ENCODE peak calls at places on chromosomes 11 and 22, in nine cellular contexts. A is astrocyte of the hippocampus; D is CD8-positive, alpha-beta memory T cell; Y is HTR-8/SVneo; W is GM13977; G is activated T-helper 1 cell treated with anti-CD3 and anti-CD28 coated beads, Interleukin-2, amount 50 U/mL, for 16 hours; K is mesenchymal stem cell; Q is HuH-7.5; E is AG08396. T is an unnamed sample.

GRCh38 chr11:134346101-134346975 is 14.6 kb downstream of the GLB1L2 start:
- DNase-seq in A (no peak), E (no peak), D (no peak), W (no peak), Q (no peak), G (no peak), Y (no peak), K (no peak), T (peak; percentile 74)

GRCh38 chr11:67465190-67465522 is 3.9 kb downstream of the TMEM134 start:
- DNase-seq in G (no peak), Y (no peak), W (no peak), A (no peak), E (no peak), Q (no peak), K (peak; percentile 4), D (no peak), T (no peak)

GRCh38 chr22:33883561-33883960 is 36.7 kb downstream of the LARGE1 start:
- DNase-seq in Q (no peak), E (no peak), K (no peak), W (no peak), Y (no peak), G (no peak), A (peak; percentile 81), D (no peak), T (no peak)

GRCh38 chr11:64851831-64852337 is 7.4 kb upstream of the CDC42BPG start:
- DNase-seq in G (no peak), Y (no peak), A (no peak), E (no peak), W (peak; percentile 74), D (no peak), Q (no peak), K (no peak), T (no peak)

GRCh38 chr11:69799582-69799981 is 19.6 kb downstream of the FGF3 start:
- DNase-seq in D (no peak), E (peak; percentile 66), Q (no peak), W (no peak), G (no peak), Y (no peak), K (peak; percentile 36), A (peak; percentile 34), T (no peak)

GRCh38 chr11:554824-555499 is 5.6 kb downstream of the LMNTD2 start:
- DNase-seq in D (peak; percentile 69), K (peak; percentile 30), E (peak; percentile 74), Q (peak; percentile 92), W (peak; percentile 94), Y (peak; percentile 71), A (peak; percentile 76), G (peak; percentile 62), T (no peak)

GRCh38 chr11:79078999-79079398 is 361.8 kb downstream of the TENM4 start:
- DNase-seq in D (no peak), W (no peak), Q (no peak), K (no peak), G (no peak), A (no peak), Y (no peak), E (no peak), T (peak; percentile 32)

GRCh38 chr11:5232150-5232549 is 2.1 kb downstream of the HBD start:
- DNase-seq in Q (no peak), K (no peak), W (no peak), A (no peak), E (no peak), G (no peak), D (no peak), Y (no peak), T (no peak)

GRCh38 chr11:65417221-65417701 is 5.3 kb upstream of the NEAT1 start:
- DNase-seq in G (no peak), D (no peak), K (peak; percentile 38), W (peak; percentile 28), Q (no peak), A (no peak), Y (no peak), E (no peak), T (peak; percentile 83)

GRCh38 chr11:10503777-10504176 is 37.2 kb downstream of the RNF141 start:
- DNase-seq in G (no peak), Y (no peak), E (no peak), Q (no peak), D (no peak), K (no peak), A (no peak), W (no peak), T (no peak)

GRCh38 chr22:28884754-28885375 is 1.5 kb downstream of the ZNRF3 start:
- DNase-seq in K (peak; percentile 3), A (peak; percentile 33), Q (peak; percentile 45), G (no peak), E (no peak), W (no peak), D (no peak), Y (no peak), T (no peak)

GRCh38 chr11:133343951-133344350 is 188.3 kb downstream of the OPCML start:
- DNase-seq in Q (no peak), G (no peak), A (peak; percentile 83), E (no peak), W (no peak), Y (no peak), D (no peak), K (no peak), T (no peak)

GRCh38 chr11:112277937-112278336 is 17.3 kb upstream of the PLET1 start:
- DNase-seq in Q (no peak), A (peak; percentile 62), W (no peak), K (no peak), G (no peak), D (no peak), E (no peak), Y (peak; percentile 63), T (no peak)

GRCh38 chr11:84890706-84891105 is 736.4 kb downstream of the DLG2 start:
- DNase-seq in Y (no peak), W (no peak), Q (no peak), G (no peak), E (no peak), D (no peak), K (no peak), A (peak; percentile 16), T (no peak)

GRCh38 chr11:7907121-7907520 is 23.9 kb downstream of the OR10A6 start:
- DNase-seq in W (no peak), A (peak; percentile 23), K (no peak), Y (no peak), E (no peak), Q (no peak), D (no peak), G (no peak), T (no peak)

GRCh38 chr11:72792437-72793021 is 1.3 kb downstream of the STARD10 start:
- DNase-seq in W (peak; percentile 10), D (no peak), E (no peak), K (no peak), Q (no peak), A (no peak), G (no peak), Y (no peak), T (no peak)

GRCh38 chr22:28710112-28710888 is 30.7 kb upstream of the TTC28 start:
- DNase-seq in Y (peak; percentile 32), A (peak; percentile 30), D (no peak), Q (no peak), E (peak; percentile 48), K (peak; percentile 59), W (no peak), G (no peak), T (no peak)

GRCh38 chr11:105046898-105047579 is 1.9 kb upstream of the CARD16 start:
- DNase-seq in A (peak; percentile 97), G (no peak), Q (no peak), W (no peak), Y (peak; percentile 86), D (no peak), K (peak; percentile 99), E (peak; percentile 87), T (peak; percentile 63)

GRCh38 chr22:31295831-31296230 is 3.5 kb upstream of the PIK3IP1 start:
- DNase-seq in K (peak; percentile 34), E (no peak), Y (peak; percentile 18), Q (no peak), A (no peak), W (no peak), D (no peak), G (no peak), T (no peak)

GRCh38 chr11:116412118-116412889 is 360.5 kb downstream of the BUD13 start:
- DNase-seq in E (no peak), Q (no peak), A (peak; percentile 77), Y (no peak), G (no peak), W (no peak), K (no peak), D (no peak), T (no peak)

GRCh38 chr11:72204865-72205264 is 11.7 kb upstream of the FOLR2 start:
- DNase-seq in Q (no peak), D (no peak), A (no peak), Y (no peak), G (no peak), K (no peak), E (no peak), W (no peak), T (no peak)

GRCh38 chr11:116879789-116880402 is 42.5 kb upstream of the APOA1 start:
- DNase-seq in Q (peak; percentile 36), D (no peak), Y (peak; percentile 65), A (peak; percentile 85), K (peak; percentile 79), E (peak; percentile 52), G (no peak), W (peak; percentile 61), T (no peak)

GRCh38 chr11:120657306-120658070 is 145.9 kb downstream of the GRIK4 start:
- DNase-seq in A (no peak), D (no peak), W (peak; percentile 58), Q (no peak), E (no peak), G (no peak), Y (no peak), K (no peak), T (no peak)

GRCh38 chr22:24506802-24507438 is 11.8 kb downstream of the UPB1 start:
- DNase-seq in K (peak; percentile 90), D (no peak), G (no peak), E (no peak), W (no peak), A (peak; percentile 41), Q (no peak), Y (no peak), T (no peak)

GRCh38 chr22:48496987-48497650 is 1330.6 kb downstream of the BRD1 start:
- DNase-seq in D (no peak), G (no peak), E (no peak), W (no peak), Q (no peak), Y (no peak), A (no peak), K (no peak), T (peak; percentile 50)

GRCh38 chr22:37283393-37283937 is 1.2 kb downstream of the CYTH4 start:
- DNase-seq in Q (no peak), W (no peak), A (no peak), D (no peak), K (no peak), G (no peak), E (no peak), Y (no peak), T (no peak)

GRCh38 chr22:43169310-43170130 is 17.4 kb downstream of the TTLL12 start:
- DNase-seq in D (no peak), Y (no peak), K (no peak), W (no peak), G (no peak), E (no peak), Q (no peak), A (no peak), T (no peak)

GRCh38 chr22:50035976-50036375 is 22.1 kb downstream of the TTLL8 start:
- DNase-seq in G (no peak), D (no peak), E (no peak), K (no peak), Q (no peak), A (no peak), Y (no peak), W (no peak), T (no peak)

GRCh38 chr22:30582788-30583575 is 8.5 kb upstream of the GAL3ST1 start:
- DNase-seq in W (no peak), Q (no peak), A (no peak), G (no peak), K (no peak), E (no peak), Y (no peak), D (no peak), T (no peak)

GRCh38 chr11:69674267-69674885 is 777 bp downstream of the LTO1 start:
- DNase-seq in Q (peak; percentile 55), A (peak; percentile 67), Y (peak; percentile 25), E (peak; percentile 82), G (no peak), D (no peak), K (peak; percentile 92), W (no peak), T (peak; percentile 70)

GRCh38 chr11:61745796-61746653 is 6.4 kb upstream of the MYRF start:
- DNase-seq in G (no peak), Q (no peak), D (no peak), K (no peak), A (no peak), E (no peak), Y (no peak), W (no peak), T (no peak)

T was measured in suprapubic skin.